ENCODE peak calls at places on chromosomes 12 and 14, in four cellular contexts. B is natural killer cell, O is AG09309, A is fibroblast of the aortic adventitia. X is an unnamed sample.

GRCh38 chr12:15858348-15858747 is 23.8 kb upstream of the STRAP start:
- DNase-seq in B (no peak), O (no peak), A (no peak), X (no peak)

GRCh38 chr12:53006810-53007742 is 820 bp downstream of the EIF4B start:
- DNase-seq in B (peak), O (no peak), A (peak), X (peak)

GRCh38 chr14:80387563-80387981 is 176.3 kb upstream of the DIO2 start:
- DNase-seq in B (no peak), O (no peak), A (peak), X (no peak)

GRCh38 chr14:42628591-42628990 is 1021.9 kb downstream of the LRFN5 start:
- DNase-seq in B (no peak), O (no peak), A (no peak), X (no peak)

GRCh38 chr12:95766356-95767019 is 24.1 kb downstream of the NTN4 start:
- DNase-seq in B (no peak), O (no peak), A (peak), X (no peak)

GRCh38 chr12:54207539-54208267 is 18.9 kb upstream of the SMUG1 start:
- DNase-seq in B (peak), O (no peak), A (peak), X (peak)

GRCh38 chr14:59358105-59358504 is 107.1 kb downstream of the GPR135 start:
- DNase-seq in B (no peak), O (peak), A (peak), X (peak)

GRCh38 chr12:122021193-122021821 is 377 bp upstream of the BCL7A start:
- DNase-seq in B (no peak), O (no peak), A (no peak), X (peak)

GRCh38 chr12:47868041-47868440 is 36.8 kb downstream of the VDR start:
- DNase-seq in B (no peak), O (no peak), A (peak), X (no peak)

GRCh38 chr12:106585862-106586534 is 3.2 kb downstream of the RFX4 start:
- DNase-seq in B (no peak), O (no peak), A (no peak), X (peak)

GRCh38 chr12:93020225-93020997 is 91.3 kb upstream of the EEA1 start:
- DNase-seq in B (no peak), O (no peak), A (no peak), X (peak)

DNA sequence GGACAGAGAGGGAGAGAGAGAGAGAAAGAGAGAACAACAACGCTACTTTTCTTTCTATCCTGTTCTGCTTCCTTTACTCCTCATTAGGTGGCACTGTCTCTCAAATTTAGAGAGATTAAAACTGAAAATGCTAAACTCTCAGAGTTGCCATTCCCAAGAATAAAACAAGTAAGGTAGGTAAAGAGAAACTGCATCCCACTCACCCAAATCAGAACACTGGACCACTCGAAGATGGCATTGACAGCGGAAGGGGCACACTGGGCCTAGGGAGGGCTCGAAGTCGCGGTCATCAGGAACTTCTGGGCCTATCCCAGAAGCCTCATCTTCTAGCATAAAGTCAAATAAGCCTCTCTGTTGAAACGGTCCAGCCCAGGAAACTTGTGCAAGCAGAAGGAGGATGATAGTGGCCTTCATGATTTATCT is 4.5 kb downstream of the DCN start:
- DNase-seq in B (no peak), O (peak), A (peak), X (no peak)
- TF ChIP-seq CTCF in B (no peak), O (peak), A (peak), X (peak)

DNA sequence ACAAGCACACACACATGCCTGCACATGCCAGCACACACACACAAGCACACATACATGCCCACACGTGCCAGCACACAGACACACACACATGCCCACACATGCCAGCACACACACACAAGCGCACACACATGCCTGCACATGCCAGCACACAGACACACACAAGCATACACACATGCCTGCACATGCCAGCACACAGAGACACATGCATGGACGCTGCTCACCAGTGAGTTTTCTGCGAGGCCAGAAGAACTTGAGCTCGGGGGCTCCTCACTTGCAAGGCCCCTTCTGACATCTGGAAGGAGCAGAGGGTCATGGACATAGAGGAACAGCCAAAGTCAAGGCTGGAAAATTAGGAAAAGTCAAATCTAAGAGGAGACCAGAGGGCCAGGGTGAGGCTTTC is 61.2 kb upstream of the BCL11B start:
- DNase-seq in B (no peak), O (no peak), A (no peak), X (no peak)
- TF ChIP-seq CTCF in B (no peak), O (no peak), A (no peak), X (no peak)

GRCh38 chr12:1740161-1740948 is 49.5 kb downstream of the ADIPOR2 start:
- DNase-seq in B (no peak), O (no peak), A (no peak), X (no peak)
- TF ChIP-seq CTCF in B (no peak), O (no peak), A (no peak), X (no peak)

DNA sequence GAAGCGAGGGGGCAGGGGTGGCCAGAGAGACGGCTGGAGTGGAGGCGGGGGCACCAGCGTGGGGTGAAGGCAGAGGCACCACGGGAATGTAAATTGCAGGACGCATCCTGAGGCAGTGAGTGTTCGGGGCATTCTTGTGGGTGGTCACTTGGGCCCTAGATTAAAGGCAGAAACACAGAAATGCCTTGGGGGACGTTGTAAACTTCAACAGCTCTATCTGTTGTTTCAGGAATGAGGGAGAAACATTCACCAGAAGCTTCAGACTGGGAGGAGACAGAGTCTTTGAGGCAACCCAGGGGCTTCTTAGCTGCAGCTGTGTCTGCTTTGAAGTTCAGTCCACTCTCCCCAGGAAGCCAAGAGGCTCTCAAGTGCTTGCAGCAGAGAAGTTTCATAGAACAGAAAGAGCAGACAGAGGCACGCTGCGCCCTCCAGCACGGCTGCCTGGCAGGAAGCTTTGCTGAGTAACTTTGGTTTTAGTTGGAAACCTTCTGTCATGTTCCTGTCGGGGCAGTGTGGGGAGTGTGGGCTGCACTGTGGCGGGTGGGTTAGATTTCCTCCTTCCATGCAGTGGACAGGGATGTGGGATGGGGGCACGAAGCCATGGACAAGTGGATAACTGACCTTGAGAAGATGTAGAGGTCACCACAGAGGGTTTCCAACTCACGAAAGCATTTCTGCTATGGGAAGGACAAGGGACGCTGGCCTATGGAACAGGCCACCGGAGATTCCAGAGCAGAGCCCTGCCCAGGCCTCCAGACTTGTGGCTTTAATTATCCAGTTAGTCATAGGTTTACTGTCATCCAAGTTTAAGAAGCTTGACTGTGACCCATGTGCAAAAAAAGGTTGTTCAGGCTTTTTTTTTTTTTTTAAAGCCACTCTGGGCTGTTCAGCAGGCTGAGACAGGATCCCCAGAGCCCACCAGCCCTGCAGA is 107.6 kb downstream of the ARF6 start:
- DNase-seq in B (peak), O (peak), A (peak), X (peak)
- TF ChIP-seq CTCF in B (no peak), O (no peak), A (peak), X (no peak)

GRCh38 chr12:103886398-103886797 is 43.8 kb upstream of the HSP90B1 start:
- DNase-seq in B (no peak), O (no peak), A (no peak), X (no peak)

GRCh38 chr12:103882861-103883596 is 42.0 kb upstream of the NT5DC3 start:
- DNase-seq in B (no peak), O (no peak), A (no peak), X (no peak)

GRCh38 chr12:103887738-103888137 is 42.5 kb upstream of the HSP90B1 start:
- DNase-seq in B (no peak), O (no peak), A (no peak), X (no peak)

GRCh38 chr12:103881261-103881660 is 40.2 kb upstream of the NT5DC3 start:
- DNase-seq in B (no peak), O (no peak), A (no peak), X (no peak)

DNA sequence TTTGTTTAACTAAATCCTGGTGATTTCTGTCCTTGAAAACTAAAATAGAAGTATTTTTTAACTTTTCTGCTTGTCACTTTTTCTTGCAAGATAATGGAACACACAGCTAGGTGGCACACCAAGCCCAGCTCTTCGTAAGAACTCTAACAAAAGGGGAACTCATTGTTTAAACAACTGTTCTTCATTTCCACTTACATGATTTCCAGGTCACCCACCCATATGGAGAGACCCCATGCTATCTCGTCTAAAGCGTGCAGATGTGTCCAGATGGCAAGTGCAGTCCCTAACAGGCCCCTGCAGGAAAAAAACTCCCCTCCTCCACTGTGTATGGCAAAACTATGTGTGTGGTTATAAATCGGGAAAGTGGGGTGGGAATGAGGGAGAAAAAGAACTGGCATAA is 43.3 kb upstream of the NT5DC3 start:
- DNase-seq in B (no peak), O (peak), A (peak), X (peak)
- TF ChIP-seq CTCF in B (no peak), O (peak), A (peak), X (no peak)

GRCh38 chr14:51652168-51653095 is 722 bp downstream of the FRMD6 start:
- DNase-seq in B (peak), O (no peak), A (peak), X (no peak)

GRCh38 chr14:51651388-51652167 is at the start of gene FRMD6:
- DNase-seq in B (peak), O (peak), A (peak), X (peak)

GRCh38 chr14:51653855-51654548 is 2.3 kb downstream of the FRMD6 start:
- DNase-seq in B (no peak), O (no peak), A (peak), X (no peak)

GRCh38 chr14:51654549-51654879 is 2.8 kb downstream of the FRMD6 start:
- DNase-seq in B (no peak), O (no peak), A (no peak), X (no peak)

GRCh38 chr14:51653096-51653814 is 1.5 kb downstream of the FRMD6 start:
- DNase-seq in B (no peak), O (no peak), A (peak), X (peak)
- TF ChIP-seq CTCF in B (no peak), O (no peak), A (peak), X (no peak)

GRCh38 chr14:99325591-99325990 is 53.6 kb upstream of the BCL11B start:
- DNase-seq in B (no peak), O (no peak), A (no peak), X (no peak)

GRCh38 chr14:99326041-99326710 is 54.2 kb upstream of the BCL11B start:
- DNase-seq in B (no peak), O (no peak), A (no peak), X (no peak)

GRCh38 chr14:99327458-99328250 is 55.7 kb upstream of the BCL11B start:
- DNase-seq in B (peak), O (no peak), A (no peak), X (no peak)

GRCh38 chr14:99325016-99325415 is 53.0 kb upstream of the BCL11B start:
- DNase-seq in B (no peak), O (no peak), A (no peak), X (no peak)

GRCh38 chr14:99327050-99327449 is 55.1 kb upstream of the BCL11B start:
- DNase-seq in B (peak), O (no peak), A (no peak), X (no peak)
- TF ChIP-seq CTCF in B (peak), O (no peak), A (no peak), X (no peak)

GRCh38 chr14:94671870-94672444 is 59.8 kb downstream of the SERPINA3 start:
- DNase-seq in B (no peak), O (no peak), A (no peak), X (no peak)
- TF ChIP-seq CTCF in B (no peak), O (peak), A (peak), X (no peak)

DNA sequence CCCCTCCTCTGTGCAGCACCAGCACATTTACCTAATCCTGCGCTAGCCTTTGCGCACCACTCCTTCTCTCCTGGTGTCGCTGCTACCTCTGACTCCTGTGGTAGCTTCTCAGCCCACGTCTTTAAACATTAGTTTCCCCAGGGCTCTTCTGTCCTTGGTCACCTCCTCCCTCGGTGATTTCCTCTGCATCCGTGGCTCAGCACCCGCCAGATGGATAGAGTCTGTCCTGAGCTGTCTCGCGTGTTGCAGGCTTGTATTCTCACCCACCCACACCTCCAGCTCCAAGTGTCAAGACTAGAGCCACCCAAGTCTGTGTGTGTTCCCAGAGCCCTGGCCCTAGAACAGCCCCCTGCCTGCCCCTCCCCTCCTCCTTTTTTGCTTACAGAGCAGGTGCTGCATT is 83.2 kb downstream of the EML1 start:
- DNase-seq in B (no peak), O (no peak), A (no peak), X (no peak)
- TF ChIP-seq CTCF in B (no peak), O (no peak), A (no peak), X (no peak)

X was measured in Calu3.